ENCODE peak calls at places on chromosomes 2 and 18, in five cellular contexts. I is neuronal stem cell, Z is MM.1S, M is aorta, X is WERI-Rb-1. J is an unnamed sample.

GRCh38 chr2:126885701-126886121 is 13.0 kb upstream of the TEX51 start:
- DNase-seq in I (no peak), Z (no peak), M (no peak), X (no peak), J (no peak)

GRCh38 chr2:167411367-167411766 is 523.1 kb downstream of the XIRP2 start:
- DNase-seq in I (no peak), Z (no peak), M (no peak), X (no peak), J (no peak)

GRCh38 chr2:236762628-236763027 is 193.0 kb downstream of the ACKR3 start:
- DNase-seq in I (no peak), Z (no peak), M (no peak), X (no peak), J (no peak)

GRCh38 chr2:174681099-174681982 is 82.9 kb downstream of the CHRNA1 start:
- DNase-seq in I (no peak), Z (no peak), M (no peak), X (peak), J (no peak)

GRCh38 chr2:173427887-173428683 is 73.4 kb downstream of the CDCA7 start:
- DNase-seq in I (no peak), Z (no peak), M (no peak), X (no peak), J (no peak)

GRCh38 chr2:19580830-19581229 is 222.4 kb upstream of the OSR1 start:
- DNase-seq in I (no peak), Z (no peak), M (no peak), X (no peak), J (no peak)

GRCh38 chr2:104040739-104041138 is 813.2 kb upstream of the POU3F3 start:
- DNase-seq in I (no peak), Z (no peak), M (no peak), X (no peak), J (no peak)

GRCh38 chr2:58601017-58601416 is 359.9 kb upstream of the FANCL start:
- DNase-seq in I (no peak), Z (no peak), M (no peak), X (no peak), J (no peak)

GRCh38 chr18:22710628-22711380 is 222.3 kb upstream of the RBBP8 start:
- DNase-seq in I (no peak), Z (no peak), M (peak), X (peak), J (no peak)

GRCh38 chr2:1891971-1892486 is 147.7 kb upstream of the PXDN start:
- DNase-seq in I (no peak), Z (no peak), M (no peak), X (no peak), J (no peak)

GRCh38 chr2:161425966-161426365 is 9.9 kb downstream of the TBR1 start:
- DNase-seq in I (no peak), Z (no peak), M (no peak), X (no peak), J (no peak)

GRCh38 chr2:171811229-171811628 is 82.8 kb downstream of the SLC25A12 start:
- DNase-seq in I (no peak), Z (peak), M (no peak), X (no peak), J (no peak)

GRCh38 chr2:173763641-173764040 is 201.5 kb downstream of the SP3 start:
- DNase-seq in I (no peak), Z (no peak), M (no peak), X (no peak), J (no peak)

GRCh38 chr2:46873632-46874068 is 42.0 kb downstream of the MCFD2 start:
- DNase-seq in I (no peak), Z (no peak), M (peak), X (no peak), J (no peak)

GRCh38 chr18:79925656-79925979 is 25.8 kb downstream of the SLC66A2 start:
- DNase-seq in I (no peak), Z (no peak), M (no peak), X (peak), J (no peak)

GRCh38 chr2:112942654-112943002 is 31.7 kb downstream of the IL37 start:
- DNase-seq in I (no peak), Z (no peak), M (no peak), X (no peak), J (no peak)

GRCh38 chr2:187372213-187372612 is 75.8 kb downstream of the CALCRL start:
- DNase-seq in I (no peak), Z (no peak), M (no peak), X (no peak), J (no peak)

GRCh38 chr2:212842544-212843185 is 304.1 kb upstream of the ERBB4 start:
- DNase-seq in I (no peak), Z (no peak), M (no peak), X (no peak), J (no peak)

GRCh38 chr2:70887550-70888229 is 48.0 kb upstream of the ATP6V1B1 start:
- DNase-seq in I (no peak), Z (no peak), M (no peak), X (peak), J (no peak)

GRCh38 chr2:218318241-218318640 is 25.9 kb upstream of the TMBIM1 start:
- DNase-seq in I (no peak), Z (no peak), M (no peak), X (no peak), J (no peak)

GRCh38 chr2:9778012-9778411 is 65.3 kb upstream of the TAF1B start:
- DNase-seq in I (no peak), Z (no peak), M (no peak), X (peak), J (no peak)

GRCh38 chr2:232611559-232612218 is 21.7 kb upstream of the EFHD1 start:
- DNase-seq in I (no peak), Z (peak), M (peak), X (peak), J (peak)

GRCh38 chr18:38648184-38648583 is 1082.6 kb upstream of the CELF4 start:
- DNase-seq in I (no peak), Z (no peak), M (no peak), X (no peak), J (no peak)

GRCh38 chr2:46334389-46335345 is 37.5 kb downstream of the EPAS1 start:
- DNase-seq in I (no peak), Z (no peak), M (no peak), X (no peak), J (no peak)

GRCh38 chr2:143026411-143027054 is 102.7 kb upstream of the ARHGAP15 start:
- DNase-seq in I (peak), Z (no peak), M (peak), X (no peak), J (no peak)

GRCh38 chr2:235661952-235662351 is 168.1 kb downstream of the AGAP1 start:
- DNase-seq in I (no peak), Z (no peak), M (no peak), X (no peak), J (no peak)

GRCh38 chr2:36561223-36561944 is 36.6 kb downstream of the FEZ2 start:
- DNase-seq in I (no peak), Z (no peak), M (no peak), X (no peak), J (no peak)

GRCh38 chr18:50986360-50987087 is 18.7 kb downstream of the ELAC1 start:
- DNase-seq in I (no peak), Z (no peak), M (no peak), X (no peak), J (no peak)

GRCh38 chr18:50982802-50983179 is 15.0 kb downstream of the ELAC1 start:
- DNase-seq in I (no peak), Z (no peak), M (no peak), X (no peak), J (no peak)

GRCh38 chr18:50977037-50977760 is 9.4 kb downstream of the ELAC1 start:
- DNase-seq in I (no peak), Z (no peak), M (no peak), X (no peak), J (no peak)

GRCh38 chr18:50982086-50982801 is 14.4 kb downstream of the ELAC1 start:
- DNase-seq in I (no peak), Z (no peak), M (no peak), X (no peak), J (no peak)

GRCh38 chr18:50981381-50981780 is 13.5 kb downstream of the ELAC1 start:
- DNase-seq in I (no peak), Z (no peak), M (no peak), X (no peak), J (no peak)
- H3K27ac ChIP-seq in I (no peak), Z (no peak), M (no peak), X (no peak), J (no peak)

GRCh38 chr18:62372156-62372555 is 47.0 kb downstream of the TNFRSF11A start:
- DNase-seq in I (no peak), Z (no peak), M (no peak), X (no peak), J (peak)
- H3K27ac ChIP-seq in I (no peak), Z (no peak), M (no peak), X (no peak), J (peak)

GRCh38 chr2:38933653-38934052 is 44.0 kb downstream of the ARHGEF33 start:
- DNase-seq in I (no peak), Z (no peak), M (no peak), X (peak), J (no peak)
- H3K27ac ChIP-seq in I (no peak), Z (no peak), M (no peak), X (peak), J (no peak)

DNA sequence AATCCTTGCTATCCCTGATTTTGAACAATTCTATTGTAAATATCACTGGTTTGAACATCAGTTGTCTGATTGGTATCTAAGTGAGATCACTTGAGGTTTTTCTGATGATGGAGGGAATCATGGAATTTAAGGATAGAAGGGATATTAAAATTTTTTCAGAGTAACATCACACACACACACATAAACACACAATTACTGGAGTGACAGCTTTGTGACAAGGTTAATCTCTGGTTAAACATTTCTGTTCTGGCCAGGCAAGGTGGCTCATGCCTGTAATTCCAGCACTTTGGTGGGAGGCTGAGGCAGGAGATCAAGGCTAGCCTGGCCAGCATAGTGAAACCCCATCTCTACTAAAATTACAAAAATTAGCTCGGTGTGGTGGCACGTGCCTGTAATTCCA is 85.3 kb downstream of the SOCS6 start:
- DNase-seq in I (no peak), Z (no peak), M (no peak), X (no peak), J (no peak)
- H3K27ac ChIP-seq in I (no peak), Z (no peak), M (no peak), X (no peak), J (no peak)

DNA sequence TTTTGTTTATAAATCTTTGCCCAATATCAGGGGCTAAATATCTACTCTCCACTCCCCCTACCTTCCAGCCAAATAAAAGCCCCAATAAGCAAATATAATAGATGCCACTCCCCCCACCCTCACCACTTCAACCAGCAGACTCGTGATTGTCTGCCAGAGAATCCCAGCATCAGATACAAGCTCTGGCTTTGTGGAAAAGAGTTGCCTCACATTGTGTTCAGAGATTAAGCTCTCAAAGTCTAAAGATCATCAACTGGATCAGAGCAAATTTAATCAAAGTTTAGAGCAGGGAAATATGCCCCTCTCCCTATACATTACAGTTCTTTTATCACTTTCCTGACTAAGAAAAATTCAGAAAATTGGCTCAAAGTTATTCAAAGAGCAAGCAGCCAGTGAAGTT is 39.5 kb downstream of the AOX1 start:
- DNase-seq in I (no peak), Z (no peak), M (no peak), X (no peak), J (no peak)
- H3K27ac ChIP-seq in I (no peak), Z (no peak), M (no peak), X (no peak), J (no peak)

GRCh38 chr2:16327311-16327710 is 338.3 kb downstream of the CYRIA start:
- DNase-seq in I (no peak), Z (no peak), M (no peak), X (no peak), J (no peak)

GRCh38 chr2:16330012-16330411 is 335.6 kb downstream of the CYRIA start:
- DNase-seq in I (peak), Z (no peak), M (no peak), X (no peak), J (no peak)

GRCh38 chr2:16328521-16329190 is 337.0 kb downstream of the CYRIA start:
- DNase-seq in I (no peak), Z (no peak), M (no peak), X (no peak), J (no peak)

GRCh38 chr2:16330571-16331351 is 334.9 kb downstream of the CYRIA start:
- DNase-seq in I (peak), Z (no peak), M (no peak), X (no peak), J (no peak)

GRCh38 chr2:16329421-16329820 is 336.2 kb downstream of the CYRIA start:
- DNase-seq in I (no peak), Z (no peak), M (no peak), X (no peak), J (no peak)
- H3K27ac ChIP-seq in I (peak), Z (no peak), M (no peak), X (no peak), J (no peak)

DNA sequence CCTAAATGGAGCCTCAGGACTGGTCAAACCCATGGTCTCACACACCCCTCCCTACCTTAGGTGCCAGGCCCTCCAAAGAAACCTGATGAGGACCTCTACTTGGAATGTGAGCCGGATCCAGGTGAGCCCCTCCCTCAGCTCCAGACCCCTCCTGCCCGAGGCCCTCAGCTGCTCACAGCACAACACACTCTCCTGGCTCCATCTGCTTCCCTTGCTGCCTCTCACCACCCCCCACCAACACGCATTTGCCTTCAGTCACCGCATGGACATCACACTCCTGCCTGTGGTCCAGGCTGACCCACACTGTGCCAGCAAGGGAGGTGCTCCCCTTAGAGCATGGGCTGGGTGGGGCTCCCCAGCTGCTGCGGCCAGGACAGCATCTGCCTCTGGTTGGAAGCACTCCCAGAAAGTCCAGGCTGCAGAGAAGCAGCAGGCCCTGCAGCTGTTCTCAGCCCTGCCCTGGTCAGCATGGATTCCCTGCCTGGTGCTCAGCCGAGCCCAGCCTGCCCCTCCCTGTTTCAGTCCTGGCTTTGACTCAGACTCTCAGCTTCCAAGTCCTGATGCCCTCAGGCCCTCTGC is 15.1 kb downstream of the SH2D6 start:
- DNase-seq in I (no peak), Z (no peak), M (peak), X (peak), J (peak)
- H3K27ac ChIP-seq in I (no peak), Z (no peak), M (no peak), X (peak), J (peak)

DNA sequence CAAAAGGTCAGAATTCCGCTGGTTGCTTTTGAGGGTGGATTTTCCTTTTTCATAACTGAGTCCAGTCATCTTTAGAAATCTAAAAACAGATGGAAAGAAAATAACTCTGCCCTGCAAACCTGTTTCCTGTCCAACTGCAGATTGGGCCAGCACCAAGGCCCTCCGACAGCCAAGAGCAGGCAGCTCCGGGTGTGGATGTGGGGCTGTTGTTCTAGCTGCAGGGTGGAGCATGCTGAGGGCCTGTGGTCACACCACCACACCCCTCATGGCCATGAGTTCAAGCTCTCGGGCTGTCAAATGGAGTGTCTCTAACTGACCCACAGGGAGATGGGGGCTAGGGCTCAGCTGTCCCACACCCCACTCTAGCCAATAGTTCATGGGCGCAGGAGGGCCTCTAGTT is 69.3 kb upstream of the BZW1 start:
- DNase-seq in I (no peak), Z (no peak), M (peak), X (no peak), J (no peak)
- H3K27ac ChIP-seq in I (no peak), Z (no peak), M (peak), X (no peak), J (no peak)

GRCh38 chr2:157625311-157625710 is 3.4 kb downstream of the ACVR1C start:
- DNase-seq in I (no peak), Z (peak), M (no peak), X (no peak), J (no peak)

GRCh38 chr2:157620956-157621355 is 7.7 kb downstream of the ACVR1C start:
- DNase-seq in I (no peak), Z (no peak), M (no peak), X (no peak), J (no peak)
- H3K27ac ChIP-seq in I (no peak), Z (no peak), M (no peak), X (no peak), J (no peak)

J was measured in caudate nucleus.